ENCODE peak calls at places on chromosomes 3 and 15, in nine cellular contexts. O, Q, V, G, D, Y, B, M and P are unnamed samples. For H3K4me1, the result is how much of the 10 kb centered on the place peaks cover.

GRCh38 chr3:133962879-133963278 is 66.8 kb downstream of the SLCO2A1 start:
- DNase-seq in V (no peak), M (no peak), Q (no peak), B (no peak), G (no peak), Y (no peak), O (no peak), D (no peak), P (no peak)

GRCh38 chr3:55322649-55323048 is 164.5 kb downstream of the WNT5A start:
- DNase-seq in O (peak), M (no peak), B (peak), V (no peak), Y (no peak), Q (no peak), D (no peak), G (no peak), P (no peak)

GRCh38 chr3:170867143-170867542 is 2.9 kb downstream of the RPL22L1 start:
- DNase-seq in D (no peak), G (no peak), Y (no peak), Q (no peak), M (no peak), O (no peak), V (no peak), B (no peak), P (no peak)

GRCh38 chr15:76024021-76024768 is 12.0 kb upstream of the NRG4 start:
- DNase-seq in Q (no peak), G (no peak), V (no peak), D (no peak), Y (no peak), M (no peak), B (no peak), O (no peak), P (no peak)

GRCh38 chr15:82679626-82680199 is 30.0 kb downstream of the AP3B2 start:
- DNase-seq in B (no peak), Q (no peak), Y (no peak), O (no peak), D (no peak), G (no peak), V (no peak), M (no peak), P (no peak)

GRCh38 chr15:41438206-41438605 is 21.3 kb downstream of the RTF1 start:
- DNase-seq in O (no peak), B (no peak), Y (no peak), D (no peak), M (no peak), Q (no peak), V (no peak), G (no peak), P (no peak)

GRCh38 chr3:108227131-108227530 is 4.9 kb upstream of the IFT57 start:
- DNase-seq in G (no peak), V (no peak), M (no peak), Q (no peak), Y (no peak), D (no peak), B (no peak), O (no peak), P (no peak)

GRCh38 chr3:147089286-147089685 is 317.1 kb downstream of the ZIC4 start:
- DNase-seq in B (no peak), G (no peak), O (peak), Q (no peak), Y (no peak), M (no peak), V (no peak), D (no peak), P (no peak)

DNA sequence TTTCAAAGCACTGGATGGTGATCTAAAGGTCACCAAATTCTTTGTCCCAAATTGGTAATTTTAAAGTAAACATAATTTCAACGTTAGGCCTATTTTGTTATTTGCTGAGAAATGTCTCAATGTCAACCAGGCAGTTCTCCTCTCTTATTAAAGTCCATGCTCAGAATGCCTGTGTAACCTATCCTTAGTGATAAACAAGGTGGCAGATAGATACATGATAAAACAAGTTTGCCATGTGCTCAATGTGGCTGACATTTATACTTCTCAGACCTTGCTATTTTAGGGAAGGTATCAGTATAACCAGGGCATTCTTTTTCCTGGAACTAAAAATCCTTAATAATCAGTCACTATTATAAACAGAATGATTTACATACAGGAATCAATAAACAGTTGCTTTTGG is 8.5 kb downstream of the MBNL1 start:
- DNase-seq in V (no peak), M (no peak), Q (no peak), G (no peak), O (no peak), D (no peak), Y (no peak), B (no peak), P (no peak)
- H3K4me1 ChIP-seq in V (half or more), M (half or more), Q (half or more), G (under half), O (under half), D (under half), Y (under half), B (half or more), P (half or more)

GRCh38 chr15:91813924-91814323 is 39.6 kb upstream of the SLCO3A1 start:
- DNase-seq in G (no peak), D (no peak), M (no peak), V (no peak), Q (no peak), O (no peak), B (no peak), Y (no peak), P (no peak)
- TF ChIP-seq CTCF in G (no peak), D (no peak), M (no peak), V (no peak), Q (no peak), O (no peak), B (no peak), Y (no peak), P (no peak)

DNA sequence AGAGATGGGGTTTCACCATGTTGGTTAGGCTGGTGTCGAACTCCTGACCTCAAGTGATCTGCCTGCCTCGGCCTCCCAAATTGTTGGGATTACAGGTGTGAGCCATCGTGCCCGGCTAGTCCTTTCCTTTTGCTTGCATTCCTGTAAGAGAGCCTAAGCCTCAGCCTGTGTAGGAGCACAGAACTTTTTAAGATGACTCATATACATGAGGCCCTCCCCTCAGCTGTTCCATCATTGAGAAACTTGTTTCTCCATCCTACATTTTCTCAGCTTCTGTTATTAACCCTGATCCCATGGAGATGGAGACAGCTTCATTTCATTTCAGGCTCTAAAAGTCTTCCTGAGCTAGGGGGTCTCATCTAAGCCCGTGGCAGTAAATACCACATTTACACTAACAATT is 123.3 kb downstream of the PLOD2 start:
- DNase-seq in Q (no peak), D (no peak), G (no peak), B (no peak), Y (no peak), M (no peak), V (no peak), O (no peak), P (no peak)
- H3K4me1 ChIP-seq in Q (under half), D (under half), G (under half), B (under half), Y (under half), M (under half), V (under half), O (under half), P (under half)

DNA sequence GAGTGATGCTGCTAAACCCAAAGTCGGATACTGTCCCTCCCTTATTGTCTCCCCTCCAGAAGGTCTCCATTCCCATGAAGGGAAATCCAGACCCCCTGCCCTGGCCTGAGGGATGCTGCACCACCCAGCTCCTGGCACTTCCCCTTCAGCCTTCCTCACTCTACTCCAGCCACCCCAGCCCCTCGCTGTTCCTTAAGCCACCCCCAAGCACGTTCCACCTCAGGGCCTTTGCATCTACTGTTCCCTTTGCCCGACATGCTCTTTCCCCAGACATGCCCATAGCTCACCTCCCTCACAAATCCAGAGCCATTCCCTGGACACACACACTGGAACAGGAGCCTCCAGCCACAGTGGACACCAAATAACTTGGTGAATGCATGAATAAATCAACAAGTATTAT is 8.1 kb downstream of the WNT7A start:
- DNase-seq in G (no peak), O (no peak), M (no peak), Y (no peak), B (no peak), Q (no peak), D (no peak), V (no peak), P (no peak)
- TF ChIP-seq CTCF in G (no peak), O (no peak), M (no peak), Y (no peak), B (no peak), Q (no peak), D (no peak), V (no peak), P (no peak)

GRCh38 chr3:152272771-152273242 is 4.1 kb downstream of the MBNL1 start:
- DNase-seq in B (no peak), D (peak), Y (no peak), O (no peak), V (no peak), Q (no peak), M (no peak), G (no peak), P (no peak)
- H3K4me1 ChIP-seq in B (under half), D (under half), Y (under half), O (under half), V (under half), Q (half or more), M (under half), G (under half), P (under half)